ENCODE peak calls at places on chromosomes 4 and X, in six cellular contexts. Z, J, O, I, X and H are unnamed samples.

GRCh38 chr4:42391356-42391675 is 6.0 kb upstream of the SHISA3 start:
- DNase-seq in J (no peak), X (no peak), O (no peak), I (no peak), Z (no peak), H (no peak)

GRCh38 chr4:90163872-90164271 is 36.7 kb downstream of the CCSER1 start:
- DNase-seq in Z (no peak), O (no peak), J (no peak), I (no peak), X (no peak), H (no peak)

GRCh38 chr4:31043382-31044062 is 323.4 kb downstream of the PCDH7 start:
- DNase-seq in J (no peak), I (no peak), O (no peak), Z (no peak), X (no peak), H (no peak)

GRCh38 chrX:103356897-103357296 is 591 bp downstream of the TCEAL9 start:
- DNase-seq in O (no peak), X (no peak), I (peak), J (no peak), Z (no peak), H (no peak)

GRCh38 chrX:110159235-110159634 is 156.3 kb downstream of the TMEM164 start:
- DNase-seq in X (no peak), Z (no peak), O (no peak), J (no peak), I (no peak), H (no peak)

GRCh38 chrX:119753639-119754257 is 4.6 kb upstream of the SOWAHD start:
- DNase-seq in O (peak), J (peak), X (peak), I (no peak), Z (peak), H (no peak)

GRCh38 chrX:49856819-49857218 is 22.5 kb upstream of the USP27X start:
- DNase-seq in Z (no peak), O (no peak), I (no peak), X (no peak), J (no peak), H (no peak)

GRCh38 chr4:85932371-85933305 is 427.2 kb downstream of the MAPK10 start:
- DNase-seq in I (no peak), X (no peak), O (no peak), J (no peak), Z (no peak), H (no peak)

GRCh38 chr4:38091636-38092035 is 131.4 kb downstream of the PTTG2 start:
- DNase-seq in I (no peak), Z (no peak), O (no peak), X (no peak), J (no peak), H (no peak)

GRCh38 chr4:67332627-67333026 is 212.7 kb downstream of the CENPC start:
- DNase-seq in Z (no peak), X (no peak), J (no peak), O (no peak), I (peak), H (no peak)

GRCh38 chr4:15376145-15376544 is 51.7 kb upstream of the C1QTNF7 start:
- DNase-seq in I (no peak), Z (no peak), X (no peak), J (no peak), O (no peak), H (no peak)

GRCh38 chr4:73822389-73822788 is 14.1 kb upstream of the CXCL6 start:
- DNase-seq in J (no peak), X (no peak), I (no peak), Z (peak), O (no peak), H (no peak)

GRCh38 chr4:24781999-24782745 is 13.2 kb upstream of the SOD3 start:
- DNase-seq in Z (no peak), X (no peak), J (no peak), I (no peak), O (no peak), H (no peak)

GRCh38 chr4:83109480-83110221 is 4.9 kb downstream of the PLAC8 start:
- DNase-seq in X (peak), Z (no peak), O (no peak), J (no peak), I (peak), H (no peak)

GRCh38 chrX:18542897-18543296 is 117.5 kb downstream of the CDKL5 start:
- DNase-seq in J (no peak), X (no peak), Z (no peak), I (no peak), O (no peak), H (no peak)

GRCh38 chrX:124455966-124456365 is 109.6 kb downstream of the SH2D1A start:
- DNase-seq in J (no peak), Z (no peak), X (no peak), O (no peak), I (no peak), H (no peak)

GRCh38 chrX:16517206-16517605 is 132.8 kb upstream of the S100G start:
- DNase-seq in I (no peak), O (no peak), X (no peak), J (no peak), Z (peak), H (no peak)

GRCh38 chr4:114040319-114041116 is 61.1 kb upstream of the ARSJ start:
- DNase-seq in I (no peak), O (no peak), J (no peak), X (no peak), Z (no peak), H (no peak)

GRCh38 chrX:46653482-46653881 is 79.9 kb downstream of the CHST7 start:
- DNase-seq in O (no peak), J (no peak), X (no peak), Z (no peak), I (no peak), H (no peak)

GRCh38 chr4:123325241-123325681 is 71.3 kb upstream of the SPRY1 start:
- DNase-seq in Z (no peak), I (no peak), O (no peak), X (no peak), J (no peak), H (no peak)

GRCh38 chr4:38046735-38047487 is 86.7 kb downstream of the PTTG2 start:
- DNase-seq in Z (peak), X (no peak), O (no peak), I (peak), J (no peak), H (no peak)

GRCh38 chr4:88696620-88697019 is 1.0 kb downstream of the NAP1L5 start:
- DNase-seq in I (no peak), X (no peak), J (no peak), Z (no peak), O (peak), H (no peak)

GRCh38 chr4:125620066-125620850 is 305.5 kb downstream of the FAT4 start:
- DNase-seq in O (no peak), X (no peak), J (no peak), I (no peak), Z (peak), H (no peak)

GRCh38 chr4:6562931-6563901 is 11.8 kb upstream of the MAN2B2 start:
- DNase-seq in J (no peak), X (no peak), O (no peak), Z (no peak), I (peak), H (no peak)

GRCh38 chr4:2786152-2786671 is 6.7 kb upstream of the SH3BP2 start:
- DNase-seq in O (peak), I (no peak), J (peak), Z (no peak), X (peak), H (peak)